ENCODE peak calls at places on chromosomes 12 and 14, in six cellular contexts. A is tibial nerve, M is AG04450, F is glutamatergic neuron, E is GM23338, Y is heart left ventricle. L is an unnamed sample.

GRCh38 chr12:97921957-97922722 is 459.5 kb downstream of the RMST start:
- DNase-seq in A (peak), M (no peak), F (no peak), E (no peak), Y (no peak), L (no peak)

GRCh38 chr12:52317443-52318052 is 3.6 kb downstream of the KRT83 start:
- DNase-seq in A (no peak), M (no peak), F (no peak), E (no peak), Y (no peak), L (no peak)

GRCh38 chr14:103716091-103716801 is 636 bp downstream of the ZFYVE21 start:
- DNase-seq in A (no peak), M (no peak), F (no peak), E (no peak), Y (peak), L (no peak)

GRCh38 chr12:60501124-60501729 is 905.4 kb downstream of the SLC16A7 start:
- DNase-seq in A (no peak), M (no peak), F (no peak), E (peak), Y (peak), L (no peak)

GRCh38 chr14:33957299-33957698 is 6.4 kb upstream of the EGLN3 start:
- DNase-seq in A (no peak), M (no peak), F (no peak), E (peak), Y (no peak), L (no peak)

GRCh38 chr12:2649201-2650030 is 145.4 kb upstream of the FKBP4 start:
- DNase-seq in A (no peak), M (no peak), F (no peak), E (no peak), Y (no peak), L (no peak)

GRCh38 chr12:29796823-29797263 is 13.1 kb upstream of the TMTC1 start:
- DNase-seq in A (peak), M (peak), F (no peak), E (no peak), Y (peak), L (no peak)

GRCh38 chr14:57462551-57462950 is 31.1 kb downstream of the CCDC198 start:
- DNase-seq in A (no peak), M (no peak), F (no peak), E (no peak), Y (no peak), L (no peak)

GRCh38 chr12:118493962-118494361 is 117.6 kb downstream of the SUDS3 start:
- DNase-seq in A (no peak), M (no peak), F (no peak), E (peak), Y (no peak), L (no peak)

GRCh38 chr12:71576546-71576945 is 87.1 kb downstream of the ZFC3H1 start:
- DNase-seq in A (no peak), M (no peak), F (no peak), E (no peak), Y (no peak), L (no peak)

GRCh38 chr12:110102255-110102654 is 21.9 kb upstream of the IFT81 start:
- DNase-seq in A (peak), M (no peak), F (peak), E (peak), Y (no peak), L (no peak)

GRCh38 chr14:90382491-90383125 is 14.2 kb upstream of the CALM1 start:
- DNase-seq in A (peak), M (no peak), F (peak), E (peak), Y (peak), L (peak)

GRCh38 chr12:87140257-87140656 is 884.1 kb upstream of the MGAT4C start:
- DNase-seq in A (no peak), M (no peak), F (no peak), E (no peak), Y (no peak), L (no peak)

GRCh38 chr12:116222358-116222757 is 55.1 kb downstream of the MED13L start:
- DNase-seq in A (peak), M (peak), F (no peak), E (no peak), Y (peak), L (no peak)

GRCh38 chr12:65536876-65537661 is 258.6 kb downstream of the MSRB3 start:
- DNase-seq in A (peak), M (peak), F (no peak), E (no peak), Y (peak), L (no peak)

GRCh38 chr12:122094261-122094734 is 15.7 kb downstream of the MLXIP start:
- DNase-seq in A (no peak), M (no peak), F (no peak), E (no peak), Y (no peak), L (no peak)

GRCh38 chr12:109252799-109253198 is 56.3 kb downstream of the FOXN4 start:
- DNase-seq in A (no peak), M (no peak), F (no peak), E (no peak), Y (no peak), L (no peak)

GRCh38 chr12:67514502-67514901 is 134.0 kb upstream of the DYRK2 start:
- DNase-seq in A (no peak), M (no peak), F (no peak), E (no peak), Y (no peak), L (no peak)

GRCh38 chr12:28035483-28035882 is 63.0 kb upstream of the PTHLH start:
- DNase-seq in A (no peak), M (no peak), F (no peak), E (no peak), Y (no peak), L (no peak)

GRCh38 chr14:59630281-59630963 is 53.8 kb upstream of the CCDC175 start:
- DNase-seq in A (no peak), M (no peak), F (peak), E (peak), Y (no peak), L (no peak)

GRCh38 chr12:96986883-96987523 is 79.9 kb downstream of the NEDD1 start:
- DNase-seq in A (no peak), M (no peak), F (no peak), E (peak), Y (no peak), L (no peak)

GRCh38 chr14:49306152-49306751 is 279.9 kb downstream of the RPS29 start:
- DNase-seq in A (no peak), M (no peak), F (no peak), E (peak), Y (no peak), L (no peak)

GRCh38 chr12:102064476-102064875 is 2.7 kb upstream of the WASHC3 start:
- DNase-seq in A (no peak), M (no peak), F (no peak), E (no peak), Y (no peak), L (no peak)

GRCh38 chr12:122116707-122117535 is 38.4 kb downstream of the MLXIP start:
- DNase-seq in A (no peak), M (no peak), F (no peak), E (no peak), Y (no peak), L (no peak)

GRCh38 chr14:70755655-70756054 is 53.7 kb downstream of the MAP3K9 start:
- DNase-seq in A (no peak), M (no peak), F (no peak), E (no peak), Y (no peak), L (no peak)

GRCh38 chr14:33026850-33027420 is 88.3 kb downstream of the NPAS3 start:
- DNase-seq in A (no peak), M (no peak), F (no peak), E (no peak), Y (no peak), L (no peak)

GRCh38 chr14:56196274-56196673 is 78.1 kb downstream of the PELI2 start:
- DNase-seq in A (no peak), M (peak), F (no peak), E (no peak), Y (no peak), L (no peak)

GRCh38 chr14:80587096-80587724 is 354.3 kb downstream of the CEP128 start:
- DNase-seq in A (no peak), M (no peak), F (no peak), E (peak), Y (no peak), L (no peak)

GRCh38 chr14:74552623-74553022 is 59.1 kb downstream of the ISCA2 start:
- DNase-seq in A (no peak), M (no peak), F (no peak), E (no peak), Y (peak), L (no peak)

GRCh38 chr14:100709252-100709955 is 17.3 kb upstream of the DLK1 start:
- DNase-seq in A (peak), M (no peak), F (no peak), E (peak), Y (no peak), L (peak)

GRCh38 chr12:76183459-76184186 is 99.1 kb upstream of the NAP1L1 start:
- DNase-seq in A (peak), M (peak), F (no peak), E (no peak), Y (no peak), L (no peak)

GRCh38 chr14:65412881-65413738 is 580 bp downstream of the FUT8 start:
- DNase-seq in A (peak), M (peak), F (peak), E (peak), Y (peak), L (no peak)

GRCh38 chr14:73269729-73270651 is 32.7 kb downstream of the PAPLN start:
- DNase-seq in A (no peak), M (no peak), F (peak), E (peak), Y (peak), L (no peak)

GRCh38 chr12:108773798-108774788 is 42.8 kb upstream of the CORO1C start:
- DNase-seq in A (peak), M (peak), F (peak), E (peak), Y (peak), L (no peak)

GRCh38 chr12:119115296-119115905 is 63.3 kb upstream of the HSPB8 start:
- DNase-seq in A (peak), M (peak), F (peak), E (peak), Y (peak), L (no peak)

GRCh38 chr12:5071496-5071895 is 27.8 kb downstream of the KCNA5 start:
- DNase-seq in A (no peak), M (no peak), F (no peak), E (peak), Y (no peak), L (no peak)
- TF ChIP-seq CTCF in A (no peak), M (peak), F (no peak), E (no peak), Y (no peak), L (no peak)

GRCh38 chr14:50421499-50421898 is 24.8 kb upstream of the CDKL1 start:
- DNase-seq in A (no peak), M (no peak), F (no peak), E (no peak), Y (no peak), L (no peak)

GRCh38 chr14:50425816-50426215 is 29.1 kb upstream of the CDKL1 start:
- DNase-seq in A (no peak), M (peak), F (no peak), E (no peak), Y (no peak), L (no peak)

GRCh38 chr14:50417853-50418252 is 21.2 kb upstream of the CDKL1 start:
- DNase-seq in A (no peak), M (no peak), F (no peak), E (no peak), Y (no peak), L (no peak)

GRCh38 chr14:50425105-50425504 is 28.4 kb upstream of the CDKL1 start:
- DNase-seq in A (no peak), M (no peak), F (no peak), E (no peak), Y (no peak), L (no peak)

GRCh38 chr14:50423529-50423928 is 26.8 kb upstream of the CDKL1 start:
- DNase-seq in A (no peak), M (no peak), F (no peak), E (no peak), Y (no peak), L (no peak)
- TF ChIP-seq CTCF in A (no peak), M (no peak), F (no peak), E (no peak), Y (no peak), L (no peak)

GRCh38 chr14:68408680-68409079 is 384.2 kb downstream of the ZFP36L1 start:
- DNase-seq in A (no peak), M (no peak), F (no peak), E (no peak), Y (no peak), L (no peak)
- TF ChIP-seq CTCF in A (peak), M (no peak), F (no peak), E (no peak), Y (no peak), L (no peak)

GRCh38 chr14:79473676-79474075 is 737.6 kb downstream of the DIO2 start:
- DNase-seq in A (no peak), M (no peak), F (no peak), E (no peak), Y (no peak), L (no peak)
- TF ChIP-seq CTCF in A (no peak), M (no peak), F (no peak), E (no peak), Y (no peak), L (no peak)

GRCh38 chr12:92735131-92735721 is 32.4 kb downstream of the PLEKHG7 start:
- DNase-seq in A (no peak), M (peak), F (no peak), E (peak), Y (no peak), L (no peak)
- TF ChIP-seq CTCF in A (no peak), M (no peak), F (no peak), E (peak), Y (no peak), L (no peak)